ENCODE peak calls at places on chromosome 11, in eight cellular contexts. K is PC-3; D is left lung; U is tibial artery; Q is bronchial epithelial cell; G is CD4-positive, alpha-beta memory T cell; Z is lower lobe of right lung; N is neuronal stem cell. B is an unnamed sample.
A peak's percentile ranks its signal among the peaks of the same experiment; 100 is the strongest.

GRCh38 chr11:61023086-61024035 is 51.9 kb downstream of the CD6 start:
- DNase-seq in K (no peak), D (no peak), U (no peak), Q (no peak), G (peak; percentile 76), Z (no peak), N (no peak), B (no peak)

GRCh38 chr11:443542-444199 is 1.9 kb upstream of the ANO9 start:
- DNase-seq in K (peak; percentile 8), D (peak; percentile 50), U (no peak), Q (no peak), G (no peak), Z (peak; percentile 39), N (no peak), B (no peak)

GRCh38 chr11:76663912-76664440 is 6.6 kb downstream of the LRRC32 start:
- DNase-seq in K (no peak), D (no peak), U (peak; percentile 14), Q (no peak), G (no peak), Z (peak; percentile 21), N (no peak), B (no peak)

GRCh38 chr11:10459029-10459970 is 4.2 kb downstream of the AMPD3 start:
- DNase-seq in K (no peak), D (no peak), U (no peak), Q (no peak), G (peak; percentile 71), Z (no peak), N (no peak), B (no peak)

GRCh38 chr11:118649941-118650340 is 29.5 kb downstream of the TREH start:
- DNase-seq in K (no peak), D (peak; percentile 34), U (no peak), Q (no peak), G (no peak), Z (no peak), N (no peak), B (no peak)

GRCh38 chr11:38384568-38384967 is 1786.5 kb upstream of the RAG2 start:
- DNase-seq in K (peak; percentile 85), D (no peak), U (no peak), Q (peak; percentile 72), G (no peak), Z (no peak), N (no peak), B (peak; percentile 68)

GRCh38 chr11:122102426-122102825 is 13.6 kb downstream of the BLID start:
- DNase-seq in K (no peak), D (no peak), U (no peak), Q (peak; percentile 13), G (no peak), Z (no peak), N (no peak), B (no peak)

GRCh38 chr11:103849366-103849765 is 187.1 kb upstream of the DDI1 start:
- DNase-seq in K (no peak), D (no peak), U (no peak), Q (no peak), G (no peak), Z (no peak), N (no peak), B (no peak)

GRCh38 chr11:27216268-27217149 is 146.5 kb downstream of the CCDC34 start:
- DNase-seq in K (no peak), D (no peak), U (no peak), Q (no peak), G (no peak), Z (peak; percentile 49), N (no peak), B (peak; percentile 31)

GRCh38 chr11:72924568-72925190 is 110.5 kb downstream of the ATG16L2 start:
- DNase-seq in K (peak; percentile 65), D (no peak), U (no peak), Q (peak; percentile 43), G (peak; percentile 39), Z (no peak), N (no peak), B (no peak)

GRCh38 chr11:13008625-13009475 is at the start of gene RASSF10:
- DNase-seq in K (no peak), D (peak; percentile 93), U (no peak), Q (peak; percentile 79), G (no peak), Z (peak; percentile 90), N (peak; percentile 80), B (peak; percentile 77)

GRCh38 chr11:11844272-11844671 is 2.5 kb downstream of the USP47 start:
- DNase-seq in K (no peak), D (no peak), U (no peak), Q (no peak), G (no peak), Z (no peak), N (no peak), B (no peak)

GRCh38 chr11:57546451-57546850 is 9.1 kb downstream of the SMTNL1 start:
- DNase-seq in K (no peak), D (no peak), U (no peak), Q (no peak), G (no peak), Z (no peak), N (no peak), B (no peak)

GRCh38 chr11:119339581-119340334 is 925 bp downstream of the C1QTNF5 start:
- DNase-seq in K (peak; percentile 47), D (peak; percentile 93), U (peak; percentile 61), Q (no peak), G (no peak), Z (peak; percentile 81), N (peak; percentile 82), B (peak; percentile 42)

GRCh38 chr11:72038491-72038890 is 39.8 kb downstream of the IL18BP start:
- DNase-seq in K (peak; percentile 42), D (no peak), U (peak; percentile 78), Q (no peak), G (no peak), Z (no peak), N (no peak), B (peak; percentile 68)

GRCh38 chr11:33766085-33766484 is 8.2 kb downstream of the FBXO3 start:
- DNase-seq in K (peak; percentile 52), D (no peak), U (no peak), Q (no peak), G (no peak), Z (no peak), N (no peak), B (no peak)

DNA sequence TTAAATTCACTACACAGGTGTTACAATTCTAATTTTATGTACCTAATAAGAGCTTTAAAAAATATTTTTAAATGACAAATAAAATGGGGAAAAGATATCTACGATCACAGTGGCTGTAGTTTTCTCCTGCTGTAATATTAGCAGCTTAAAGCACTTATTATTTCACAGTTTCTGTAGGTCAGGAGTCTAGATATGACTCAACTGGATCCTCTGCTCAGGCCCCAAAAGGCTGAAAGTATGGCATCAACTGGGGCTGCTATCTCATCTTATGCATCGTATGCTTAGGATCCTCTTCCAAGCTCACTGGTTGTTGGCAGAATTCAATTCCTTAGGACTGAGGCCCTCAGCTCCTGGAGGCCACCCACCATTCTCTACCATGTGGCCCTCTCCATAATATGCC is 12.8 kb downstream of the FBXO3 start:
- DNase-seq in K (no peak), D (no peak), U (no peak), Q (no peak), G (no peak), Z (no peak), N (no peak), B (no peak)
- H3K36me3 ChIP-seq in K (peaks cover 7% of the 10 kb centered on the region), D (peaks cover 93% of the 10 kb centered on the region), U (peaks cover 69% of the 10 kb centered on the region), Q (peaks cover 9% of the 10 kb centered on the region), G (peaks cover 47% of the 10 kb centered on the region), Z (peaks cover 90% of the 10 kb centered on the region), N (peaks cover 65% of the 10 kb centered on the region), B (peaks cover 23% of the 10 kb centered on the region)

DNA sequence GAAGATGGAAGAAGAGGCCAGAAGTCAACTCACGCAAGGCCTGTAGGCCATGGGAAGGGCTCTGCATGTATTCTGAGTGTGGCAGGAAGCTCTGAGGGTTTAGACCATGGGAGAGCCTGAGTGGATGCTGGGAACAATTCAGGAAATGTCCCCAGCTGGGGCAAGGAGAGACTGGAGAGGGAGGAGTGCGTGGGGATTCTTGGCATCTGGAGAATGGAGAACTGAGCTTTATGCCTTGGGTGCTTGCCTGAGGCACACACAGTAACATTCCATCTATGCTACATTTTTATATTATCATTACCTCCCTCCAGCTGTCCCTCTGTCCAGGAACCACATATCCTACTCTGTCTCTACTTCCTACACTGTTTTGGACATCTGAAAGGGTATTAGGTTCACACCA is 50.4 kb upstream of the CD82 start:
- DNase-seq in K (no peak), D (no peak), U (no peak), Q (no peak), G (no peak), Z (no peak), N (no peak), B (no peak)
- H3K27me3 ChIP-seq in K (peaks cover 33% of the 10 kb centered on the region), D (no peaks in the 10 kb centered on the region), U (peaks cover 25% of the 10 kb centered on the region), Q (peaks cover 2% of the 10 kb centered on the region), G (no peaks in the 10 kb centered on the region), Z (no peaks in the 10 kb centered on the region), N (peaks cover 16% of the 10 kb centered on the region), B (no peaks in the 10 kb centered on the region)

DNA sequence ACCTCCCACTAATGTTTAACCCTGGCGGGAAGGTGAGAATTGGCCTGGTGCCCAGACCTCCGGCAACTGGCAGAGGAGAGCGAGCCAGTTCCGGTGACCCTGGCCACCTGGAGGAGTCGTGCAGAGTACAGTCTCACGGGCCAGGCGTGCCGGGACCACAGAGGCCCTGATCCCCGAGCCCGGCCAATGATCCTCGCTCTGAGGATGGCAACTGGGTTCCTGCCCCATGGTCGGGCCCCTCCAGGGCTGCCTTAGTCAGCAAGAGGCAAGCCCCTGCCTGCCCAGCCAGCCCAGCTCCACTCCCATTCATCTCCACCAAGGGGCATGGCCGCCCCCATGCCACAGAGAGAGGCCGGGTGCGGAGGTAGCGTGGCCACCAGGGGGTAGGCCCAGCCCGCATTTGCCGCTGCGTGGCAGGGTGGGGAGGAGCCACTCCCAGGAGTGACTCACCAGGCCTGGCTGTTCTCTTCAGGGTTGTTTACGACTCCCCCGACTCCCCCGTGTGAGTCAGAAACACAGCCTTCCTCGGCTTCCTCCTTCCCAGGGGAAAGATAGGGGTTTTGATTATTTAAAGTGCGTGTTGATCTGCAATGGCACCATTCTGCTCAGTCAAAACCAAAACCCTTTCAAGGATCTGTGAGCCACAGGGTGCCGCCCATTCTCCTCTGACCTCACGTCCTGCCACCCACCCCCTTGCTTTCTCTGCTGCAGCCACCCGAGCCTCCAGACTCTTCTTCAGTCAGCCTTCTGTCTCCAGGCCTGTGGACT is at the start of gene SLC25A45:
- DNase-seq in K (peak; percentile 99), D (peak; percentile 96), U (peak; percentile 96), Q (peak; percentile 97), G (peak; percentile 91), Z (peak; percentile 93), N (no peak), B (peak; percentile 99)
- H3K4me3 ChIP-seq in K (peak within 1 kb of the TSS; percentile 55), D (peak within 1 kb of the TSS; percentile 37), U (peak within 1 kb of the TSS; percentile 44), Q (peak within 1 kb of the TSS; percentile 13), G (peak within 1 kb of the TSS; percentile 67), Z (peak within 1 kb of the TSS; percentile 66), N (no peak within 1 kb of the TSS), B (peak within 1 kb of the TSS; percentile 30)

GRCh38 chr11:70541699-70542098 is 143.4 kb downstream of the CTTN start:
- DNase-seq in K (no peak), D (no peak), U (no peak), Q (no peak), G (no peak), Z (no peak), N (no peak), B (no peak)

GRCh38 chr11:70541176-70541575 is 142.8 kb downstream of the CTTN start:
- DNase-seq in K (no peak), D (no peak), U (no peak), Q (no peak), G (no peak), Z (peak; percentile 29), N (no peak), B (no peak)

GRCh38 chr11:70538641-70539359 is 140.5 kb downstream of the CTTN start:
- DNase-seq in K (no peak), D (peak; percentile 52), U (no peak), Q (no peak), G (no peak), Z (peak; percentile 34), N (no peak), B (no peak)

GRCh38 chr11:70539360-70540095 is 141.2 kb downstream of the CTTN start:
- DNase-seq in K (no peak), D (no peak), U (no peak), Q (no peak), G (no peak), Z (peak; percentile 27), N (no peak), B (no peak)

GRCh38 chr11:70540196-70540595 is 141.9 kb downstream of the CTTN start:
- DNase-seq in K (no peak), D (no peak), U (no peak), Q (no peak), G (no peak), Z (peak; percentile 35), N (no peak), B (no peak)
- H3K36me3 ChIP-seq in K (no peaks in the 10 kb centered on the region), D (no peaks in the 10 kb centered on the region), U (no peaks in the 10 kb centered on the region), Q (no peaks in the 10 kb centered on the region), G (no peaks in the 10 kb centered on the region), Z (no peaks in the 10 kb centered on the region), N (no peaks in the 10 kb centered on the region), B (no peaks in the 10 kb centered on the region)

B was measured in MG63.